ENCODE peak calls at places on chromosomes 2 and 18, in five cellular contexts. M is upper lobe of left lung; G is right lobe of liver; S is lung; A is naive thymus-derived CD4-positive, alpha-beta T cell. N is an unnamed sample. For H3K9me3 and H3K4me1, the result is how much of the 10 kb centered on the place peaks cover.

GRCh38 chr2:112108238-112108832 is 29.9 kb upstream of the FBLN7 start:
- DNase-seq in M (no peak), G (no peak), S (no peak), A (no peak), N (no peak)

GRCh38 chr2:68632026-68632425 is 11.4 kb upstream of the PROKR1 start:
- DNase-seq in M (peak), G (no peak), S (no peak), A (no peak), N (no peak)

GRCh38 chr18:46407471-46408166 is 249.4 kb downstream of the LOXHD1 start:
- DNase-seq in M (no peak), G (no peak), S (no peak), A (no peak), N (no peak)

GRCh38 chr2:10043906-10044601 is 704 bp downstream of the KLF11 start:
- DNase-seq in M (peak), G (peak), S (peak), A (peak), N (peak)

GRCh38 chr18:58618822-58619553 is 9.9 kb downstream of the ALPK2 start:
- DNase-seq in M (no peak), G (no peak), S (no peak), A (no peak), N (no peak)

GRCh38 chr18:63763831-63764600 is 11.2 kb upstream of the SERPINB7 start:
- DNase-seq in M (no peak), G (no peak), S (no peak), A (no peak), N (no peak)

GRCh38 chr18:35106013-35106844 is 65.0 kb downstream of the MAPRE2 start:
- DNase-seq in M (no peak), G (no peak), S (no peak), A (no peak), N (no peak)

GRCh38 chr2:128796321-128796720 is 477.7 kb upstream of the HS6ST1 start:
- DNase-seq in M (no peak), G (no peak), S (no peak), A (no peak), N (no peak)

GRCh38 chr2:120347387-120348010 is 1.6 kb downstream of the INHBB start:
- DNase-seq in M (no peak), G (no peak), S (no peak), A (no peak), N (no peak)

GRCh38 chr18:48192542-48192941 is 216.6 kb downstream of the ZBTB7C start:
- DNase-seq in M (no peak), G (peak), S (no peak), A (no peak), N (no peak)

GRCh38 chr2:219207884-219208740 is 1.5 kb downstream of the ZFAND2B start:
- DNase-seq in M (peak), G (no peak), S (no peak), A (no peak), N (no peak)

GRCh38 chr18:13290856-13291271 is 72.3 kb downstream of the LDLRAD4 start:
- DNase-seq in M (no peak), G (no peak), S (no peak), A (no peak), N (no peak)

GRCh38 chr2:25151718-25152117 is 16.7 kb downstream of the POMC start:
- DNase-seq in M (no peak), G (no peak), S (no peak), A (no peak), N (no peak)

GRCh38 chr18:70288171-70288850 is 534 bp upstream of the SOCS6 start:
- DNase-seq in M (no peak), G (peak), S (no peak), A (no peak), N (peak)

GRCh38 chr2:27177441-27178351 is 28.9 kb downstream of the TCF23 start:
- DNase-seq in M (no peak), G (peak), S (no peak), A (no peak), N (no peak)

GRCh38 chr2:242040681-242041080 is 171.2 kb downstream of the RTP5 start:
- DNase-seq in M (peak), G (peak), S (no peak), A (no peak), N (no peak)

GRCh38 chr2:143140864-143141637 is 11.8 kb downstream of the ARHGAP15 start:
- DNase-seq in M (no peak), G (no peak), S (no peak), A (no peak), N (no peak)

GRCh38 chr2:156672569-156673270 is 236.5 kb downstream of the GPD2 start:
- DNase-seq in M (no peak), G (no peak), S (no peak), A (no peak), N (no peak)

GRCh38 chr2:156673981-156674380 is 237.8 kb downstream of the GPD2 start:
- DNase-seq in M (no peak), G (no peak), S (no peak), A (no peak), N (no peak)

GRCh38 chr2:156671706-156672105 is 235.5 kb downstream of the GPD2 start:
- DNase-seq in M (no peak), G (no peak), S (no peak), A (no peak), N (no peak)

GRCh38 chr2:156675896-156676295 is 239.7 kb downstream of the GPD2 start:
- DNase-seq in M (no peak), G (no peak), S (no peak), A (no peak), N (no peak)

GRCh38 chr2:156673271-156673615 is 237.1 kb downstream of the GPD2 start:
- DNase-seq in M (no peak), G (no peak), S (no peak), A (no peak), N (no peak)
- H3K9me3 ChIP-seq in M (under half), G (under half), S (under half), A (under half), N (under half)

GRCh38 chr2:1821530-1821929 is 77.2 kb upstream of the PXDN start:
- DNase-seq in M (no peak), G (no peak), S (no peak), A (no peak), N (no peak)
- H3K4me1 ChIP-seq in M (under half), G (under half), S (under half), A (under half), N (under half)

DNA sequence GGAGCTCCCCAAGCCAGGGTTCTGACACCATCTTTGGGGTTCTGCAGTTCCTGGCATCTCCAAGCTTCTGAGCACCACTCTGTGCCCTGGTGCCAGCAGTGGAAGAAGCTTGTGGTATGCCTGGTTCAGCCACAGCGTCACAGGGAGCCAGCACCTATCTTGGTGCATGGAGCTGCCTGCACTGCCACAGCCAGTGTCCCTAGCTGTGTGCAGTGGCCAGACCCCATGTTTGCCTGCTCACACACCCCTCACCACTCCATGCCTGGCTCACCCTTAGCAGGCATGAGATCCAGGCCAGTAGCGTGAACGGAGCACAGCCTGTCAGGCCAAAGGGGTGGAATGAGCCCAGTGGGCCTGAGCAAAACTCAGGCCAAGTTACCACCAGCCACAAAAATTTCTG is 290.2 kb upstream of the LRATD1 start:
- DNase-seq in M (no peak), G (no peak), S (no peak), A (no peak), N (no peak)
- H3K9me3 ChIP-seq in M (under half), G (under half), S (under half), A (under half), N (under half)

GRCh38 chr2:46360303-46360702 is 63.1 kb downstream of the EPAS1 start:
- DNase-seq in M (no peak), G (no peak), S (no peak), A (no peak), N (no peak)

GRCh38 chr2:46363535-46364170 is 66.4 kb downstream of the EPAS1 start:
- DNase-seq in M (no peak), G (no peak), S (no peak), A (no peak), N (no peak)

GRCh38 chr2:46364797-46365457 is 67.7 kb downstream of the EPAS1 start:
- DNase-seq in M (no peak), G (no peak), S (no peak), A (peak), N (no peak)

GRCh38 chr2:46362667-46363012 is 65.4 kb downstream of the EPAS1 start:
- DNase-seq in M (no peak), G (no peak), S (no peak), A (no peak), N (no peak)

DNA sequence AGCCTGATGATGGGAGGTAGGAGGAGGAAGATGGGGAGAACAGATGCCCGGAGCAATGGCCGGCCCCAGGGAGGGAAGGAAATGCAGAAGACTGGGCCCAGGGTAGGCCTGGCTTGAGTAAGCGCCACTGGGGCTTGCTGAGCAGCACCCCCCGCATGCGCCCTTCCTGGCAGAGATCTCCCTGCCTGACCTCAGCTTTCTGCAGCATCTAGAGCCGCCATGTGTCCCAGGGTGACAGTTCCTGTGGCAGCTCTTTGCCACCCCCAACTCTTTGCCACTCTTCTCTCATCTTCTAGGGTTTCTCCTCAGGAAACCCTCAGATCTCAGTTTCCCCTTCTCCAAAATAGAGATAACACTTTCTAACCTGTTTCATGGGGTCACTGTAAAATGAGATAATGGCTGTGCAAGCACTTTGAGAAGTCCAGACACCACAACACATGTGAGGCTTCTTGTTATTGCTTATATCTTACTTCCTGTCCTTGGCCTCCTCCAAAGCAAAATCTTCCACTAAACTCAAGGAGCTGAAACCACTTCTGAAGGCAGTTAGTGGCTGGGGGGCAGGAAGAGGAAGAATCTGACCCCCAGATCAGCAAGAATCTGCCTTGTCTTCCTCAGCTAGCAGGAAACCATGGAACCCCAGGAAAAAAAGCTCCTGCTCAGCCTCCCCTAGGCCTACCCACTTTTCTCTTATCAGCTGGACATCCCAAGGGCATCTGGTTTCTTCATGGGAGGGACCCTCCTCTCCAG is 64.9 kb downstream of the EPAS1 start:
- DNase-seq in M (no peak), G (no peak), S (no peak), A (no peak), N (no peak)
- H3K4me1 ChIP-seq in M (half or more), G (under half), S (under half), A (under half), N (under half)

GRCh38 chr2:239727776-239728600 is 297.2 kb downstream of the NDUFA10 start:
- DNase-seq in M (no peak), G (no peak), S (no peak), A (no peak), N (no peak)

GRCh38 chr2:239729681-239730566 is 295.2 kb downstream of the NDUFA10 start:
- DNase-seq in M (no peak), G (no peak), S (no peak), A (no peak), N (no peak)

GRCh38 chr2:239727182-239727775 is 297.9 kb downstream of the NDUFA10 start:
- DNase-seq in M (peak), G (no peak), S (no peak), A (no peak), N (no peak)

GRCh38 chr2:239729151-239729550 is 296.0 kb downstream of the NDUFA10 start:
- DNase-seq in M (no peak), G (no peak), S (no peak), A (no peak), N (no peak)

GRCh38 chr2:239728751-239729150 is 296.4 kb downstream of the NDUFA10 start:
- DNase-seq in M (no peak), G (no peak), S (no peak), A (no peak), N (no peak)
- H3K9me3 ChIP-seq in M (under half), G (under half), S (under half), A (under half), N (under half)